ENCODE peak calls at places on chromosomes 3 and 15, in six cellular contexts. One of them, this sample, is unnamed.

GRCh38 chr3:71524688-71525087 is 58.8 kb downstream of the FOXP1 start:
- DNase-seq in left cardiac atrium: no peak
- DNase-seq in stimulated activated CD4-positive, alpha-beta T cell treated with anti-CD3 and anti-CD28 coated beads, Interleukin-1b, Interleukin-23, amount 100 ng/mL, for 48 hours: no peak
- DNase-seq in amygdala: no peak
- DNase-seq in brain pericyte: no peak
- DNase-seq in NCI-H146: no peak
- DNase-seq in this sample: no peak

GRCh38 chr15:70748281-70748747 is 15.0 kb downstream of the UACA start:
- DNase-seq in left cardiac atrium: peak
- DNase-seq in stimulated activated CD4-positive, alpha-beta T cell treated with anti-CD3 and anti-CD28 coated beads, Interleukin-1b, Interleukin-23, amount 100 ng/mL, for 48 hours: no peak
- DNase-seq in amygdala: no peak
- DNase-seq in brain pericyte: no peak
- DNase-seq in NCI-H146: no peak
- DNase-seq in this sample: no peak

GRCh38 chr3:116038968-116039950 is 406.0 kb downstream of the LSAMP start:
- DNase-seq in left cardiac atrium: no peak
- DNase-seq in stimulated activated CD4-positive, alpha-beta T cell treated with anti-CD3 and anti-CD28 coated beads, Interleukin-1b, Interleukin-23, amount 100 ng/mL, for 48 hours: no peak
- DNase-seq in amygdala: no peak
- DNase-seq in brain pericyte: no peak
- DNase-seq in NCI-H146: no peak
- DNase-seq in this sample: no peak

GRCh38 chr15:57681011-57681410 is 25.5 kb upstream of the POLR2M start:
- DNase-seq in left cardiac atrium: no peak
- DNase-seq in stimulated activated CD4-positive, alpha-beta T cell treated with anti-CD3 and anti-CD28 coated beads, Interleukin-1b, Interleukin-23, amount 100 ng/mL, for 48 hours: no peak
- DNase-seq in amygdala: no peak
- DNase-seq in brain pericyte: no peak
- DNase-seq in NCI-H146: no peak
- DNase-seq in this sample: no peak

GRCh38 chr15:59918994-59919951 is 84.8 kb upstream of the FOXB1 start:
- DNase-seq in left cardiac atrium: no peak
- DNase-seq in stimulated activated CD4-positive, alpha-beta T cell treated with anti-CD3 and anti-CD28 coated beads, Interleukin-1b, Interleukin-23, amount 100 ng/mL, for 48 hours: peak
- DNase-seq in amygdala: no peak
- DNase-seq in brain pericyte: no peak
- DNase-seq in NCI-H146: no peak
- DNase-seq in this sample: no peak

GRCh38 chr15:100114100-100114499 is 227.7 kb downstream of the ADAMTS17 start:
- DNase-seq in left cardiac atrium: peak
- DNase-seq in stimulated activated CD4-positive, alpha-beta T cell treated with anti-CD3 and anti-CD28 coated beads, Interleukin-1b, Interleukin-23, amount 100 ng/mL, for 48 hours: peak
- DNase-seq in amygdala: peak
- DNase-seq in brain pericyte: peak
- DNase-seq in NCI-H146: no peak
- DNase-seq in this sample: no peak

GRCh38 chr3:45665101-45665572 is 24.1 kb upstream of the SACM1L start:
- DNase-seq in left cardiac atrium: no peak
- DNase-seq in stimulated activated CD4-positive, alpha-beta T cell treated with anti-CD3 and anti-CD28 coated beads, Interleukin-1b, Interleukin-23, amount 100 ng/mL, for 48 hours: peak
- DNase-seq in amygdala: peak
- DNase-seq in brain pericyte: no peak
- DNase-seq in NCI-H146: peak
- DNase-seq in this sample: peak

GRCh38 chr15:43150171-43150929 is 17.0 kb downstream of the TMEM62 start:
- DNase-seq in left cardiac atrium: no peak
- DNase-seq in stimulated activated CD4-positive, alpha-beta T cell treated with anti-CD3 and anti-CD28 coated beads, Interleukin-1b, Interleukin-23, amount 100 ng/mL, for 48 hours: no peak
- DNase-seq in amygdala: no peak
- DNase-seq in brain pericyte: no peak
- DNase-seq in NCI-H146: no peak
- DNase-seq in this sample: no peak

GRCh38 chr3:134357914-134358811 is 16.1 kb downstream of the AMOTL2 start:
- DNase-seq in left cardiac atrium: peak
- DNase-seq in stimulated activated CD4-positive, alpha-beta T cell treated with anti-CD3 and anti-CD28 coated beads, Interleukin-1b, Interleukin-23, amount 100 ng/mL, for 48 hours: no peak
- DNase-seq in amygdala: no peak
- DNase-seq in brain pericyte: peak
- DNase-seq in NCI-H146: no peak
- DNase-seq in this sample: no peak

GRCh38 chr15:36936652-36937051 is 163.7 kb downstream of the MEIS2 start:
- DNase-seq in left cardiac atrium: no peak
- DNase-seq in stimulated activated CD4-positive, alpha-beta T cell treated with anti-CD3 and anti-CD28 coated beads, Interleukin-1b, Interleukin-23, amount 100 ng/mL, for 48 hours: no peak
- DNase-seq in amygdala: no peak
- DNase-seq in brain pericyte: no peak
- DNase-seq in NCI-H146: no peak
- DNase-seq in this sample: no peak

GRCh38 chr15:96972201-96972600 is 641.7 kb downstream of the NR2F2 start:
- DNase-seq in left cardiac atrium: no peak
- DNase-seq in stimulated activated CD4-positive, alpha-beta T cell treated with anti-CD3 and anti-CD28 coated beads, Interleukin-1b, Interleukin-23, amount 100 ng/mL, for 48 hours: no peak
- DNase-seq in amygdala: no peak
- DNase-seq in brain pericyte: no peak
- DNase-seq in NCI-H146: no peak
- DNase-seq in this sample: no peak

GRCh38 chr3:42192334-42193200 is 73.4 kb downstream of the CCK start:
- DNase-seq in left cardiac atrium: no peak
- DNase-seq in stimulated activated CD4-positive, alpha-beta T cell treated with anti-CD3 and anti-CD28 coated beads, Interleukin-1b, Interleukin-23, amount 100 ng/mL, for 48 hours: no peak
- DNase-seq in amygdala: no peak
- DNase-seq in brain pericyte: no peak
- DNase-seq in NCI-H146: no peak
- DNase-seq in this sample: no peak

GRCh38 chr3:111919370-111920065 is 59.3 kb upstream of the ABHD10 start:
- DNase-seq in left cardiac atrium: no peak
- DNase-seq in stimulated activated CD4-positive, alpha-beta T cell treated with anti-CD3 and anti-CD28 coated beads, Interleukin-1b, Interleukin-23, amount 100 ng/mL, for 48 hours: no peak
- DNase-seq in amygdala: no peak
- DNase-seq in brain pericyte: no peak
- DNase-seq in NCI-H146: no peak
- DNase-seq in this sample: no peak

GRCh38 chr3:161273589-161274218 is 52.6 kb downstream of the NMD3 start:
- DNase-seq in left cardiac atrium: no peak
- DNase-seq in stimulated activated CD4-positive, alpha-beta T cell treated with anti-CD3 and anti-CD28 coated beads, Interleukin-1b, Interleukin-23, amount 100 ng/mL, for 48 hours: no peak
- DNase-seq in amygdala: no peak
- DNase-seq in brain pericyte: no peak
- DNase-seq in NCI-H146: peak
- DNase-seq in this sample: peak

GRCh38 chr15:72288796-72289596 is 16.6 kb upstream of the PARP6 start:
- DNase-seq in left cardiac atrium: no peak
- DNase-seq in stimulated activated CD4-positive, alpha-beta T cell treated with anti-CD3 and anti-CD28 coated beads, Interleukin-1b, Interleukin-23, amount 100 ng/mL, for 48 hours: no peak
- DNase-seq in amygdala: no peak
- DNase-seq in brain pericyte: no peak
- DNase-seq in NCI-H146: no peak
- DNase-seq in this sample: no peak

GRCh38 chr3:187567741-187568140 is 102.5 kb downstream of the SST start:
- DNase-seq in left cardiac atrium: no peak
- DNase-seq in stimulated activated CD4-positive, alpha-beta T cell treated with anti-CD3 and anti-CD28 coated beads, Interleukin-1b, Interleukin-23, amount 100 ng/mL, for 48 hours: no peak
- DNase-seq in amygdala: no peak
- DNase-seq in brain pericyte: no peak
- DNase-seq in NCI-H146: no peak
- DNase-seq in this sample: no peak

This sample was measured in NCI-H2081.